ENCODE peak calls at places on chromosomes 13 and 19, in nine cellular contexts. E, O, P, L, B, C, T, W and K are unnamed samples.
A peak's percentile ranks its signal among the peaks of the same experiment; 100 is the strongest.

GRCh38 chr13:43574601-43575000 is 212.2 kb downstream of the ENOX1 start:
- DNase-seq in E (no peak), O (no peak), P (no peak), L (no peak), B (no peak), C (no peak), T (no peak), W (no peak), K (no peak)

GRCh38 chr13:52026246-52026626 is 1.7 kb downstream of the UTP14C start:
- DNase-seq in E (no peak), O (no peak), P (no peak), L (no peak), B (no peak), C (no peak), T (no peak), W (no peak), K (no peak)

GRCh38 chr13:33740134-33740538 is 77.8 kb upstream of the RFC3 start:
- DNase-seq in E (no peak), O (no peak), P (no peak), L (no peak), B (no peak), C (no peak), T (no peak), W (no peak), K (no peak)

GRCh38 chr19:20233105-20233504 is 66.1 kb downstream of the ZNF486 start:
- DNase-seq in E (no peak), O (no peak), P (no peak), L (no peak), B (no peak), C (no peak), T (no peak), W (no peak), K (no peak)

GRCh38 chr19:3572132-3572854 is 451 bp upstream of the HMG20B start:
- DNase-seq in E (peak; percentile 100), O (peak; percentile 100), P (peak; percentile 100), L (peak; percentile 100), B (peak; percentile 99), C (peak; percentile 100), T (peak; percentile 99), W (peak; percentile 97), K (peak; percentile 99)

GRCh38 chr19:56162258-56162657 is 13.6 kb upstream of the GALP start:
- DNase-seq in E (no peak), O (no peak), P (no peak), L (no peak), B (no peak), C (no peak), T (no peak), W (no peak), K (no peak)

GRCh38 chr19:1904385-1905070 is 671 bp upstream of the ADAT3 start:
- DNase-seq in E (peak; percentile 68), O (peak; percentile 84), P (no peak), L (no peak), B (no peak), C (no peak), T (peak; percentile 59), W (no peak), K (no peak)

GRCh38 chr19:2323707-2324106 is 4.7 kb downstream of the LSM7 start:
- DNase-seq in E (no peak), O (no peak), P (no peak), L (no peak), B (no peak), C (no peak), T (no peak), W (no peak), K (no peak)

DNA sequence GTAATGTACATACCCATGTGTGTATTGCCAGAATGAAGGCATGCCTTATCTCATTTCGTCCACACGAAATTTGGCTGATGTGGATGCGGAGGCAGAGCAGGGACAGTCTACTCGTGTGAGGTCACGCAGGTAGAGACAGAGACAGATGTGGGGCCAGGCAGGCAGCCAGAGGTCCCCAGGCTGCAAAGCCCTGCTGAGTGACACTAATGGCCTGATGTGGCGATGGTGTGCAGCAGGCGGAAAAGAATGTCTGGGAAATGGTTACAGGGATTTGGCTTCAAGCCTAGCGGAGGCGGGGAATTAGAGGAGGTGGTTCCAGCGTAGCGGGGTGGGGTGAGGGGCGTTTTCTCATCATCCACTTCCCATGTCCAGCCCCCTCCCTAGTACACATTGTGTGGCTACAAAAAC is 4.2 kb upstream of the IZUMO2 start:
- DNase-seq in E (no peak), O (no peak), P (no peak), L (no peak), B (no peak), C (no peak), T (no peak), W (no peak), K (no peak)
- H3K4me3 ChIP-seq in E (no peak overlapping the region), O (no peak overlapping the region), P (no peak overlapping the region), L (no peak overlapping the region), B (no peak overlapping the region), C (no peak overlapping the region), T (no peak overlapping the region), W (no peak overlapping the region), K (no peak overlapping the region)

DNA sequence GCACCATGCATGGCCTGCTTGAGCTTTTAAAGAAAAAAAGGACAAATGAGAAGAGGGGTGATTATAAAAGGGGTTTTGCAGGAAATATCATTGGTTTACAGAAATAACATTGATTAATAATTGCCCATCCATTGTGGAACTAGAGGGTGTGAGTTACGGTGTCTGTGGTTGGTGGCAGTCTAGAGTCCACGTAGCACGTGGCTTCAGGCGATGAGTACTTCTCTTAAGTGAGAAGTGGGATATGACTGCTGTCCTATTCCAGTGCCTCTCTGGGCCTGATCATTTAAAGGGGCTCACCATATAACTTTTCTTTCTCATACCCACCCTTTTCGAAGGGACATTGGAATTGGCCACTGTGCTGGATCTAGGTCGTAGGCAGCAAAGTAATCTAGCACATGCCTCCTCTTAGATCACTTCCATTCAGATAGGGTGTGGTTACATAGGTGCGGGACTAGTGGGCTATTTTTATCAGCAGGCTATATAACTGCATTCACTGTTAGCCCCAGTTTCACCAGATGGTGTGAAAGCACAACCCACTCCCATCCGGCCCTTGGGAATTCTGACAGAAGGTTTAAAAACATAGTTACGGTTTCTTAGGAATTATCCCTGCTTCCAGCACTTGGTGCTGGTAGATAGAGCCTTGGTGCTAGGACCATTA is 19.9 kb downstream of the PPP5C start:
- DNase-seq in E (no peak), O (peak; percentile 24), P (no peak), L (no peak), B (no peak), C (no peak), T (no peak), W (no peak), K (no peak)
- H3K4me3 ChIP-seq in E (no peak overlapping the region), O (no peak overlapping the region), P (no peak overlapping the region), L (no peak overlapping the region), B (no peak overlapping the region), C (no peak overlapping the region), T (no peak overlapping the region), W (no peak overlapping the region), K (no peak overlapping the region)

GRCh38 chr13:80196756-80197155 is 144.2 kb downstream of the SPRY2 start:
- DNase-seq in E (no peak), O (no peak), P (no peak), L (no peak), B (no peak), C (no peak), T (no peak), W (no peak), K (no peak)
- H3K4me3 ChIP-seq in E (no peak overlapping the region), O (no peak overlapping the region), P (no peak overlapping the region), L (no peak overlapping the region), B (no peak overlapping the region), C (no peak overlapping the region), T (no peak overlapping the region), W (no peak overlapping the region), K (no peak overlapping the region)

GRCh38 chr13:112730157-112730671 is 40.4 kb downstream of the ATP11A start:
- DNase-seq in E (no peak), O (no peak), P (no peak), L (no peak), B (no peak), C (peak; percentile 43), T (no peak), W (no peak), K (peak; percentile 49)
- H3K4me3 ChIP-seq in E (no peak overlapping the region), O (no peak overlapping the region), P (no peak overlapping the region), L (no peak overlapping the region), B (no peak overlapping the region), C (no peak overlapping the region), T (no peak overlapping the region), W (no peak overlapping the region), K (no peak overlapping the region)

GRCh38 chr19:10419200-10419645 is 1.1 kb upstream of the PDE4A start:
- DNase-seq in E (no peak), O (no peak), P (no peak), L (no peak), B (peak; percentile 50), C (no peak), T (no peak), W (no peak), K (no peak)

GRCh38 chr19:10420444-10421239 is at the start of gene PDE4A:
- DNase-seq in E (peak; percentile 61), O (no peak), P (no peak), L (no peak), B (peak; percentile 68), C (no peak), T (no peak), W (no peak), K (no peak)

GRCh38 chr19:10421240-10421948 is 1.1 kb downstream of the PDE4A start:
- DNase-seq in E (no peak), O (no peak), P (no peak), L (no peak), B (no peak), C (no peak), T (no peak), W (no peak), K (no peak)

GRCh38 chr19:10418281-10419199 is 1.8 kb upstream of the PDE4A start:
- DNase-seq in E (peak; percentile 30), O (no peak), P (no peak), L (no peak), B (peak; percentile 56), C (no peak), T (no peak), W (no peak), K (no peak)

DNA sequence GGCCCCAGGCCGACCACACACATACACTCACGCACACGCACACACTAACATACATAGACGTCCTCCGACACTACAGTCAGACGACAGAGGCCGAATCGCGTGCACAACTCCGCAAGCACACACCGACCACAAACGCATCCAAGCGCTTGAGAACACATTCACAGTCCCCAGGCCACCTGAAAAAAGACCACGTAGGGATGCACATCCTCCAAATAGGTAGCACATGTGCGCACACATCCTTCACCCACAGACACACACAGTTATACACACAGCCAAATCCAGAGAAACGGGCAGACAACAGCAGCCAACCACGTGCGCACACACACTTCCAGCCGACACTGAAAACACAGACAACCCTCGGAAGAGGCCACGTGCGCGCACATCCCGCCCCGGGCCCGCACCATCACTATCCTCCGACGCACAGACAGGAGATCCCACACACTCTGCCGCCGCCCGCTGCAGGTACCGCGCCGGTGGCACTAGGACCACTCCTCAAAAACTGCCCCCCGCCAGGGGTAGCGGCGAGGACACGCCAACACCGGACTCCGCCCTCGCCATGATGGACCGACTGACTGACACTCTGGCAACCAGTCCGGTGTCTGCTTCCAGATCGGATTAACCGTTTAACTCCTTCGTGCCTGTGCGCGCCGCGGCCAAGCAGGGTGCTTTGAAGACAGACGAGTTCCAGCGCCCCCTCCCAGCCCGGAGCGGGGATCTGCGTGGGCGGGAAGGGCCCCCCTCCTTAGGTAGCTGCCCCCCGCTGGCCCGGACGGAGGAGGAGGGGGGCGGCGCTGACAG is 493 bp upstream of the PDE4A start:
- DNase-seq in E (peak; percentile 72), O (no peak), P (no peak), L (no peak), B (peak; percentile 90), C (no peak), T (no peak), W (peak; percentile 88), K (no peak)
- H3K4me3 ChIP-seq in E (peak overlapping the region; percentile 26), O (peak overlapping the region; percentile 28), P (no peak overlapping the region), L (peak overlapping the region; percentile 62), B (peak overlapping the region; percentile 52), C (peak overlapping the region; percentile 40), T (no peak overlapping the region), W (peak overlapping the region; percentile 97), K (peak overlapping the region; percentile 13)